ENCODE peak calls at places on chromosomes 16 and 17, in ten cellular contexts. I is fibroblast of the aortic adventitia; D is heart right ventricle; Q is thoracic aorta; K is lower lobe of right lung; Y is stomach; M is type B pancreatic cell; R is ovary; H is CD8-positive, alpha-beta T cell; U is HFFc6. W is an unnamed sample.

GRCh38 chr17:6471531-6472465 is 27.5 kb downstream of the PIMREG start:
- DNase-seq in D (no peak), I (peak), Q (no peak), R (peak), M (no peak), Y (no peak), H (no peak), K (no peak), U (peak), W (no peak)

GRCh38 chr17:50299776-50300175 is 25.5 kb downstream of the TMEM92 start:
- DNase-seq in Y (no peak), I (no peak), H (no peak), M (no peak), R (no peak), D (no peak), U (no peak), Q (no peak), K (no peak), W (no peak)

GRCh38 chr17:27384261-27384701 is 72.0 kb upstream of the KSR1 start:
- DNase-seq in H (no peak), U (peak), Y (peak), R (no peak), I (peak), K (no peak), M (no peak), D (peak), Q (peak), W (no peak)

GRCh38 chr16:56789360-56789759 is 59.4 kb downstream of the NUP93 start:
- DNase-seq in I (peak), D (peak), R (peak), Q (no peak), Y (peak), U (peak), H (peak), K (peak), M (no peak), W (no peak)

GRCh38 chr16:13307255-13307654 is 405.9 kb downstream of the SHISA9 start:
- DNase-seq in H (no peak), M (no peak), D (no peak), I (no peak), R (no peak), Y (no peak), U (peak), Q (no peak), K (no peak), W (no peak)

GRCh38 chr17:5585814-5586558 is 1.7 kb upstream of the NLRP1 start:
- DNase-seq in Y (no peak), M (no peak), H (no peak), K (no peak), Q (no peak), R (no peak), D (no peak), U (no peak), I (peak), W (no peak)

GRCh38 chr16:24046442-24046841 is 209.7 kb upstream of the CACNG3 start:
- DNase-seq in Y (no peak), I (no peak), M (no peak), H (no peak), Q (no peak), U (no peak), R (no peak), K (no peak), D (no peak), W (no peak)

GRCh38 chr16:75320435-75320834 is 69.0 kb upstream of the BCAR1 start:
- DNase-seq in K (no peak), I (no peak), H (no peak), D (peak), M (no peak), Y (no peak), Q (no peak), R (no peak), U (peak), W (no peak)

GRCh38 chr16:87233928-87234327 is 83.3 kb downstream of the C16orf95 start:
- DNase-seq in Q (no peak), Y (no peak), H (no peak), K (no peak), U (peak), R (no peak), D (no peak), I (peak), M (no peak), W (peak)

GRCh38 chr16:1102921-1103648 is 7.0 kb upstream of the C1QTNF8 start:
- DNase-seq in Y (peak), D (peak), R (peak), H (peak), Q (no peak), U (peak), I (no peak), M (peak), K (peak), W (peak)

GRCh38 chr16:54062361-54063346 is 223.9 kb downstream of the IRX3 start:
- DNase-seq in U (no peak), Y (no peak), K (no peak), H (no peak), M (no peak), R (no peak), Q (no peak), I (no peak), D (peak), W (no peak)

GRCh38 chr16:23755484-23755809 is 621 bp downstream of the CHP2 start:
- DNase-seq in I (no peak), R (no peak), H (no peak), Q (no peak), K (no peak), Y (no peak), U (no peak), D (no peak), M (no peak), W (no peak)

GRCh38 chr16:57239089-57239488 is 6.0 kb upstream of the ARL2BP start:
- DNase-seq in D (no peak), I (no peak), U (no peak), M (no peak), R (no peak), H (no peak), Y (no peak), K (no peak), Q (no peak), W (no peak)

GRCh38 chr16:54466233-54466632 is 179.6 kb upstream of the IRX3 start:
- DNase-seq in K (no peak), M (no peak), D (no peak), I (no peak), U (no peak), Q (no peak), H (no peak), R (no peak), Y (no peak), W (no peak)

GRCh38 chr17:45170280-45170975 is 8.8 kb downstream of the HEXIM2 start:
- DNase-seq in I (no peak), Y (no peak), H (no peak), U (no peak), D (no peak), M (no peak), R (no peak), K (no peak), Q (no peak), W (no peak)

GRCh38 chr16:72105978-72106377 is 12.3 kb downstream of the DHX38 start:
- DNase-seq in H (no peak), K (no peak), Y (no peak), R (no peak), I (no peak), D (no peak), M (peak), Q (no peak), U (no peak), W (no peak)

GRCh38 chr16:87701505-87701921 is 64.3 kb downstream of the KLHDC4 start:
- DNase-seq in D (no peak), Q (no peak), M (no peak), H (no peak), Y (no peak), K (no peak), I (no peak), U (no peak), R (no peak), W (no peak)

GRCh38 chr17:73182616-73183310 is 10.1 kb upstream of the COG1 start:
- DNase-seq in D (no peak), U (no peak), M (no peak), Y (peak), I (no peak), H (no peak), K (no peak), R (no peak), Q (no peak), W (no peak)

GRCh38 chr17:64780096-64781012 is 118.2 kb upstream of the SMURF2 start:
- DNase-seq in H (peak), D (peak), M (no peak), Q (no peak), R (no peak), U (no peak), K (peak), Y (peak), I (no peak), W (peak)

GRCh38 chr16:74999683-75000480 is 1.1 kb downstream of the ZNRF1 start:
- DNase-seq in I (peak), U (peak), D (peak), Y (peak), M (peak), R (peak), H (peak), Q (no peak), K (peak), W (peak)

DNA sequence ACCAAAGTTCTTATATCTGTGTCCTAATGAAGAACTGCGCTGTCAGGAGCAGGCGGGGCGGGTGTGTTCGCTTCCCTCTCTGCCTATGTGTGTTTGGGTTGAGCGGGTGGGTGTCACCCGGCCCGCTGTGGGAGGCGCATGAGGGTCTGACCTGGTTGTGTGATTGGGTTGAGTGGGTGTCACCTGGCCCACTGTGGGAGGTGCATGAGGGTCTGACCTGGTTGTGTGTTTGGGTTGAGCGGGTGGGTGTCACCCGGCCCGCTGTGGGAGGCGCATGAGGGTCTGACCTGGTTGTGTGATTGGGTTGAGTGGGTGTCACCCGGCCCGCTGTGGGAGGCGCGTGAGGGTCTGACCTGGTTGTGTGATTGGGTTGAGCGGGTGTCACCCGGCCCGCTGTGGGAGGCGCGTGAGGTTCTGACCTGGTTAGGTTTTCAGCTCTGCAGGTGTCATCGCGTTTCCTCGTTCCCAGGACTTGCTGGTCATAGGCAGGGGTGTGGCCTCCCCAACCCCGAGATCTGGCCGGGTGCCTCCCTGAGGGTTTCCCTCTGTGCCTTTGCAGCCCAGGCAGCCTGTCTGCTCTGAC is 69.6 kb upstream of the ZNF750 start:
- DNase-seq in K (no peak), D (no peak), M (no peak), R (no peak), H (peak), Y (peak), I (no peak), Q (no peak), U (no peak), W (no peak)
- TF ChIP-seq CTCF in K (no peak), D (no peak), M (no peak), R (no peak), H (no peak), Y (no peak), I (no peak), Q (no peak), U (no peak), W (no peak)

DNA sequence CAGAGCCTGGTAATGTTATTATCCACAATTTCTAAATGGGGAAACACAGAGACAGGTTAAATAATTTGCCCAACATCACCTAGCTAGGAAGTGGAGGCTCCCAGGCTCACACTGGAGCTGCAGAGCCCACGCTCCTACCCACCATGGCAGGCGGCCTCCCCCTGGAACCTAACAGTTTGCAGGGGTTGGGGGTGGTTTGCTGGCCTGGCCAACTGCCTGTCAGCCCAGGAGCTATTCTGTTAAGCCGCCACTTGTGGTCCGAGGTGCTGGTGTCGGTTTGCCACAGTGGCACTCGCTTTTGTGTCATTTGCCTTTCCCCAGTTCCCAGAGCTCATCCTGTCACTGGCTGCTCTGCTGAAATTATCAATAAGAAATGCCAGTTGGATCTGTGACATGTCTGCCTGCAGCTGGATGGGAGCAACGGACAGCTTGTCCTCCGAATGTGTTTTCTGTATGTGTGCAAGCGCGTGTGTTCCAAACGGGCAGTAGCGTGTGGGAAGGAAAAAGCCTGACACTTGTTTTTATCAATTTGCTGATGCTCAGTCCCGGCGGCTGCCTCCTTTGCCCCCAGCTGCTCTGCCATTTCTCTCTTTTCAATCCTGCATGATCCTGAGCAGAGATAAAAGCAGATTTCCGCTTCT is 3.8 kb downstream of the PRCD start:
- DNase-seq in I (no peak), K (no peak), R (peak), D (no peak), U (no peak), M (no peak), Y (no peak), H (no peak), Q (no peak), W (no peak)
- TF ChIP-seq CTCF in I (no peak), K (no peak), R (no peak), D (no peak), U (no peak), M (no peak), Y (no peak), H (no peak), Q (no peak), W (no peak)

DNA sequence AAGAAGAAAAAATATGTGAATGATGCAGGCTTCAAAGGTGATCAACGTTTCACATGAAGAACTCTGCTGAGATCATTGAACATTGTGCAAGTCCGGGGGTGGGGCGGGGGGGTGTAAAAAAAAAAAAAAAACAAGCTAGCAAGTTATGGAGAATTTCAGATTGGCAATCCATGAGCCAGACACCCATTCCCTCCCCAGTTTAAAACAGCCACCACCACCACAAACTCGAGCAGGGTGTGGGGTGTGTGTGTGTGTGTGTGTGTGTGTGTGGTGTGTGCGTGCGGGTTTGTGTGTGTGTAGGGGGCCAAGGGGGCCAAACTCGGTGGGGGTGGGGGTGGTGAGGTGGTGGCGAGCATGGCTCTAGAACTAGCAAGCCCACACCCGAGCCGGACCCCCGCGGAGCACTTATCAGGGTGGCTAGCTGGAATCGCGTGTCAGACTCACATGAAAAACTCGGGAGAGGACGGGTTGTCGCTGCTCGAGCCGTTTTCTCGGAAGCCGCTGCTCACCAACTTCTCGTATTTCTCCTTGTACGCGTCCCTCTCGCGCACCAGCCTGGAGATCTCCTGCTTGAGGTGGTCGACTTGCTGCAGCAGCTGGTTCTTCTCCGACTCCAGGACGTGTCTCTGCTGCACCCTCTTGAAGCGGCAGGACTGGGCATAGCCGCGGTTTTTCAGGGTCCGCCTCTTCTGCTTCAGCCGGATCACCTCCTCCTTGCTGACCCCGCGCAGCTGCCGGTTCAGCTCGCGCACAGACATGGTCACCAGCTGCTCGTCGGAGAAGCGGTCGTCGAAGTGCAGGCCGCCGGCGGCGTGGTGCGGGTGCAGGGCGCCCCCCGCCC is 2.0 kb downstream of the MAF start:
- DNase-seq in Q (peak), I (no peak), Y (peak), U (no peak), R (peak), D (peak), K (peak), H (no peak), M (peak), W (peak)
- TF ChIP-seq CTCF in Q (peak), I (no peak), Y (no peak), U (no peak), R (no peak), D (no peak), K (peak), H (no peak), M (peak), W (peak)

GRCh38 chr17:71118039-71118438 is 948.7 kb downstream of the KCNJ2 start:
- DNase-seq in K (no peak), R (no peak), H (no peak), Q (no peak), D (no peak), U (no peak), I (no peak), M (no peak), Y (no peak), W (peak)
- TF ChIP-seq CTCF in K (peak), R (no peak), H (no peak), Q (no peak), D (peak), U (peak), I (no peak), M (peak), Y (no peak), W (no peak)

DNA sequence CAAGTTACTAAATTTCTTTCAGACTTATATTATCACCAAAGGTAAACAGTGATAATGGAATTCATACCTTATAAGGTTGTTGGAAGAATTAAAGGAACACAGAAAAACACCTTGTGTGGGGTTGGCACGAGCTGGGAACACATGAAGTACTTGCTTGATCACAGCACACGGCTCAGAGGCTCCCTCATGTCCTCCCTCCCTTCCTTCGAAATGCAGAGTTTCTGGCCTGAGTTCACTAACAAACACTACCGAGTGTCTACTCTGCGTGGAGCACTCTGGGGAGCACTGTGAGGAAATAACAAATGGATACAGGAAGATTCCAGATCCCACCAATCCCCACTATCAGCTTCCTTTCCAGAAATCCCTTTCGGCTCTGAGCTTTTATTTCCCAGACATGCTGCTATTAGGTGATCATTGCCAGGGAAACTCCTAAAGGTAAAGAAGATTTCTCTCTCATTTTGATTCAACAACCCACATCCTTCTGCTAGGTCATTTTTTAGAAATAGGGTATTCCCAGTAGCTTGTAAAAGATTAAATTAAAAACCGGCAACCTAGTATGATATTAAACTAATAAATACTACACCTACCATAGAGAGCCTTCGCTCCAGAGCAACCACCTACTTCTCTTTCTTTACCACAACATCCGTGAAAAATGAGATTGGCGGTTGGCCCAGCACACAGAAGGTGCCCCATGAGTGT is 6.1 kb upstream of the HNF1B start:
- DNase-seq in Q (no peak), R (no peak), U (no peak), K (no peak), D (no peak), I (no peak), Y (no peak), M (no peak), H (no peak), W (no peak)
- TF ChIP-seq CTCF in Q (no peak), R (no peak), U (no peak), K (no peak), D (no peak), I (no peak), Y (no peak), M (no peak), H (no peak), W (no peak)

GRCh38 chr17:8188408-8188839 is 1.6 kb downstream of the BORCS6 start:
- DNase-seq in Q (no peak), D (no peak), R (no peak), I (no peak), H (no peak), K (no peak), U (no peak), Y (no peak), M (no peak), W (no peak)

GRCh38 chr17:8187517-8188407 is 2.2 kb downstream of the BORCS6 start:
- DNase-seq in D (peak), R (peak), M (peak), H (peak), Q (peak), I (peak), K (peak), U (peak), Y (peak), W (peak)

GRCh38 chr17:8185580-8186445 is 4.2 kb downstream of the BORCS6 start:
- DNase-seq in D (peak), R (peak), H (peak), U (peak), Y (peak), Q (no peak), K (peak), M (peak), I (peak), W (peak)

GRCh38 chr17:8186787-8187516 is 3.0 kb downstream of the BORCS6 start:
- DNase-seq in I (peak), H (peak), M (peak), D (peak), Q (peak), R (peak), K (peak), Y (peak), U (peak), W (peak)

DNA sequence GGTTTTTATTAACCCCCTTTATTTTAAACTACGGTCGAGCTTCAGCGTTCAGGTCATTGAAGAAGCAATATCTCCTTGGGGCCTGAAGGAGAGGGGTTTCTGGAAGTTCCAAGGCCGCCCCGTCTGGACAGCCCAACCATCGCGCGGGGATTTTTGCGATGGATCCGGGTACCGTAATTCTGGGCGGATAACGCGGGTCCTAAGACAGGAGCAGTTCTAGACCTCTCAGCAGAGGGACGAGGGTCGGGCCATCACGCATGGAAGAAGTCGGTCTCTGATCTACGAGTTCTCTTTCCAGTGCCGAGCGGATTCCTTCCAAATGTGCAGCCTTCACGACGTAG is 3.6 kb downstream of the BORCS6 start:
- DNase-seq in I (no peak), H (no peak), M (no peak), R (no peak), D (no peak), U (no peak), Y (no peak), Q (no peak), K (no peak), W (no peak)
- TF ChIP-seq CTCF in I (no peak), H (no peak), M (peak), R (peak), D (no peak), U (peak), Y (no peak), Q (no peak), K (no peak), W (no peak)

GRCh38 chr17:29090746-29091395 is 47.9 kb downstream of the PIPOX start:
- DNase-seq in Q (no peak), M (no peak), D (no peak), K (no peak), H (no peak), R (no peak), I (no peak), Y (no peak), U (no peak), W (no peak)
- TF ChIP-seq CTCF in Q (no peak), M (no peak), D (no peak), K (no peak), H (no peak), R (no peak), I (no peak), Y (no peak), U (peak), W (no peak)